ENCODE peak calls at places on chromosomes 11 and 22, in ten cellular contexts. L is GM10248; F is brain microvascular endothelial cell; D is dermis blood vessel endothelial cell; Z is tibial artery; C is NCI-H1694 treated with DMSO at 0.1 percent for 48 hours; X is heart right ventricle; U is stimulated activated naive CD8-positive, alpha-beta T cell treated with anti-CD3 and anti-CD28 coated beads, Interleukin-15, amount 100 ng/mL, for 72 hours; T is GM12891; S is Calu3. A is an unnamed sample.
A peak's percentile ranks its signal among the peaks of the same experiment; 100 is the strongest.

GRCh38 chr11:65213322-65214211 is 31.8 kb downstream of the CAPN1 start:
- DNase-seq in L (no peak), D (peak; percentile 18), X (no peak), Z (no peak), S (no peak), F (no peak), T (no peak), C (no peak), U (peak; percentile 36), A (no peak)

GRCh38 chr11:17405232-17406005 is 17.0 kb upstream of the KCNJ11 start:
- DNase-seq in S (peak; percentile 60), U (no peak), L (no peak), X (peak; percentile 71), Z (peak; percentile 78), D (peak; percentile 55), C (no peak), T (no peak), F (peak; percentile 35), A (peak; percentile 49)

GRCh38 chr11:12785901-12786300 is 111.7 kb downstream of the TEAD1 start:
- DNase-seq in C (no peak), U (no peak), L (no peak), X (no peak), S (no peak), T (no peak), Z (no peak), D (no peak), F (no peak), A (no peak)

GRCh38 chr22:21070690-21071615 is 25.2 kb downstream of the LRRC74B start:
- DNase-seq in D (no peak), U (no peak), X (no peak), L (no peak), F (no peak), S (no peak), C (no peak), Z (no peak), T (no peak), A (no peak)

GRCh38 chr11:73570415-73571114 is 27.3 kb downstream of the FAM168A start:
- DNase-seq in S (no peak), L (no peak), Z (no peak), F (peak; percentile 82), D (peak; percentile 52), X (no peak), T (no peak), U (no peak), C (no peak), A (no peak)

GRCh38 chr11:132256621-132257227 is 886.3 kb downstream of the NTM start:
- DNase-seq in C (peak; percentile 62), Z (no peak), U (no peak), L (no peak), X (no peak), S (no peak), T (no peak), D (no peak), F (no peak), A (no peak)

GRCh38 chr22:49564666-49565515 is 262.8 kb downstream of the BRD1 start:
- DNase-seq in C (no peak), X (no peak), T (no peak), D (no peak), F (no peak), Z (peak; percentile 16), L (no peak), U (no peak), S (no peak), A (no peak)

GRCh38 chr11:27717377-27717776 is 17.1 kb upstream of the BDNF start:
- DNase-seq in X (no peak), L (no peak), S (no peak), C (no peak), Z (no peak), F (no peak), U (no peak), D (peak; percentile 31), T (no peak), A (no peak)

GRCh38 chr11:68436985-68437926 is 23.3 kb upstream of the PPP6R3 start:
- DNase-seq in S (peak; percentile 17), C (no peak), Z (peak; percentile 54), F (peak; percentile 79), D (peak; percentile 93), L (no peak), T (no peak), X (peak; percentile 69), U (no peak), A (no peak)